ENCODE peak calls at places on chromosomes 12 and 14, in ten cellular contexts. O is HepG2, N is upper lobe of right lung, F is fibroblast of the aortic adventitia, R is stomach, I is MM.1S, L is heart left ventricle, C is B cell, J is kidney epithelial cell, X is neural progenitor cell. D is an unnamed sample.

GRCh38 chr12:131105736-131106356 is 152.1 kb downstream of the ADGRD1 start:
- DNase-seq in O (no peak), N (peak), F (no peak), R (no peak), I (no peak), L (no peak), C (peak), J (no peak), X (no peak), D (no peak)

GRCh38 chr12:3745152-3745551 is 7.8 kb downstream of the CRACR2A start:
- DNase-seq in O (no peak), N (no peak), F (no peak), R (no peak), I (no peak), L (no peak), C (no peak), J (no peak), X (no peak), D (no peak)

GRCh38 chr14:61101803-61102548 is 120.9 kb downstream of the SLC38A6 start:
- DNase-seq in O (no peak), N (no peak), F (peak), R (no peak), I (no peak), L (no peak), C (no peak), J (no peak), X (no peak), D (no peak)

GRCh38 chr14:89442280-89442679 is 25.2 kb upstream of the FOXN3 start:
- DNase-seq in O (no peak), N (no peak), F (no peak), R (no peak), I (no peak), L (no peak), C (no peak), J (no peak), X (no peak), D (no peak)

GRCh38 chr14:96255501-96256366 is at the start of gene BDKRB1:
- DNase-seq in O (no peak), N (no peak), F (peak), R (no peak), I (no peak), L (no peak), C (no peak), J (no peak), X (no peak), D (no peak)

GRCh38 chr14:85441909-85442643 is 87.9 kb upstream of the FLRT2 start:
- DNase-seq in O (no peak), N (no peak), F (no peak), R (no peak), I (no peak), L (no peak), C (no peak), J (no peak), X (no peak), D (no peak)

GRCh38 chr12:56032006-56032405 is 9.7 kb upstream of the RPS26 start:
- DNase-seq in O (no peak), N (no peak), F (no peak), R (no peak), I (no peak), L (no peak), C (no peak), J (no peak), X (no peak), D (no peak)

GRCh38 chr12:79455314-79455713 is 235.4 kb downstream of the PAWR start:
- DNase-seq in O (no peak), N (no peak), F (peak), R (no peak), I (no peak), L (no peak), C (no peak), J (no peak), X (no peak), D (peak)

GRCh38 chr14:105061428-105062047 is 3.7 kb downstream of the GPR132 start:
- DNase-seq in O (no peak), N (peak), F (no peak), R (peak), I (no peak), L (peak), C (peak), J (no peak), X (no peak), D (peak)

GRCh38 chr14:21097616-21098133 is 780 bp downstream of the ZNF219 start:
- DNase-seq in O (no peak), N (no peak), F (no peak), R (no peak), I (no peak), L (no peak), C (no peak), J (no peak), X (peak), D (no peak)

GRCh38 chr12:85951823-85952222 is 77.7 kb downstream of the NTS start:
- DNase-seq in O (no peak), N (no peak), F (peak), R (no peak), I (peak), L (no peak), C (no peak), J (no peak), X (no peak), D (peak)

GRCh38 chr14:90758959-90759358 is 57.3 kb downstream of the TTC7B start:
- DNase-seq in O (no peak), N (peak), F (peak), R (peak), I (no peak), L (peak), C (peak), J (no peak), X (no peak), D (no peak)

GRCh38 chr14:34646570-34647255 is 16.8 kb upstream of the SNX6 start:
- DNase-seq in O (no peak), N (no peak), F (no peak), R (no peak), I (no peak), L (no peak), C (no peak), J (no peak), X (no peak), D (no peak)

DNA sequence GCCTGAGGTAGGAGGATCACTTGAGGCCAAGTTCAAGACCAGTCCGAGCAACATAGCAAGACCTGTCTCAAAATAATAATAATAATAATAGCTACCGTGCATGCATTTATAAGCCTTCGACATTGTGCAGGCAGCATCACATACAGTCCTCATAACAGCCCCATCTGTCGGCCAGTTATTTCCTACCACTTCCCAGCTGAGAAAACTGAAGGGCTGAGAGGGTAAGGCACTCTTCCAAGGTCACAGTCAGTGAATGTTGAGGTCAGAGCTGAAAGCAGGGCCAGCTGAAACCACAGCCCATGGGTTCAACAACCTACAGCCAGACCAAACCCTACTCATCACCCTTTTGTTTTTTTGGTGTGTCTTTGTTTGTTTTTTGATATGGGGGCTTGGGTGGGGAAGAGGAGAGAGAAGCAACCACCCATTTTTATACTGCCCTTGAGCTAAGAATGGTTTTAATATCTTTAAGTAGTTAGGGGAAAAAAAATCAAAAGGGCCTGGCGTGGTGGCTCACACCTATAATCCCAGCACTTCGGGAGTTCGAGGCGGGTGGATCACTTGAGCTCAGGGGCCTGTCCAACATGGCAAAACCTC is 16.8 kb upstream of the ITPK1 start:
- DNase-seq in O (peak), N (no peak), F (peak), R (peak), I (peak), L (peak), C (peak), J (no peak), X (peak), D (peak)
- TF ChIP-seq CTCF in O (peak), N (peak), F (peak), R (peak), I (peak), L (peak), C (peak), J (peak), X (peak), D (no peak)

GRCh38 chr14:92328664-92329255 is 5.8 kb downstream of the SLC24A4 start:
- DNase-seq in O (no peak), N (no peak), F (no peak), R (no peak), I (no peak), L (no peak), C (no peak), J (no peak), X (no peak), D (no peak)
- TF ChIP-seq CTCF in O (no peak), N (no peak), F (no peak), R (no peak), I (no peak), L (no peak), C (no peak), J (no peak), X (peak), D (no peak)

DNA sequence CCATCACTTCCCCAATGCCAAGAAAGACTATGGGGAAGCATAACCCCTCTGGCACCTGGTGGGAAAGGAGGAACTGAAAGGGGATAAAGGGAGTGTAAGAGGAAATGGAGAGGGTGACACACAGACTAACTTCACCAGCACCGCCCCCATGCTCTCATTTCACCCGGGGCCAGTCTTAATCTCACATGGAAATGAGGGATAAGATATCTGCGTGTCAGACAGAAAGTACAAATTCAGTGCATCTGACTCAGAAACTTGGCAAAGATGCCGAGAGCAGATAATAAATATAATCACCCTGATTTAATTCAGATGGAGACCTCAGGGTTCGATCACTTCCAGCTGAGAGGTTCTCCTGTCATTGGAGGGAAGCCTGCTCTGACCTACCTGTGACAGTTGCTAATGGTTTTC is 191.6 kb downstream of the DUSP6 start:
- DNase-seq in O (no peak), N (peak), F (peak), R (no peak), I (no peak), L (peak), C (peak), J (no peak), X (no peak), D (no peak)
- TF ChIP-seq CTCF in O (no peak), N (no peak), F (no peak), R (no peak), I (no peak), L (no peak), C (no peak), J (no peak), X (no peak), D (no peak)

GRCh38 chr14:77023001-77023996 is 5.2 kb downstream of the IRF2BPL start:
- DNase-seq in O (peak), N (no peak), F (peak), R (peak), I (no peak), L (no peak), C (no peak), J (no peak), X (peak), D (no peak)
- TF ChIP-seq CTCF in O (peak), N (no peak), F (peak), R (no peak), I (peak), L (peak), C (no peak), J (peak), X (peak), D (no peak)

DNA sequence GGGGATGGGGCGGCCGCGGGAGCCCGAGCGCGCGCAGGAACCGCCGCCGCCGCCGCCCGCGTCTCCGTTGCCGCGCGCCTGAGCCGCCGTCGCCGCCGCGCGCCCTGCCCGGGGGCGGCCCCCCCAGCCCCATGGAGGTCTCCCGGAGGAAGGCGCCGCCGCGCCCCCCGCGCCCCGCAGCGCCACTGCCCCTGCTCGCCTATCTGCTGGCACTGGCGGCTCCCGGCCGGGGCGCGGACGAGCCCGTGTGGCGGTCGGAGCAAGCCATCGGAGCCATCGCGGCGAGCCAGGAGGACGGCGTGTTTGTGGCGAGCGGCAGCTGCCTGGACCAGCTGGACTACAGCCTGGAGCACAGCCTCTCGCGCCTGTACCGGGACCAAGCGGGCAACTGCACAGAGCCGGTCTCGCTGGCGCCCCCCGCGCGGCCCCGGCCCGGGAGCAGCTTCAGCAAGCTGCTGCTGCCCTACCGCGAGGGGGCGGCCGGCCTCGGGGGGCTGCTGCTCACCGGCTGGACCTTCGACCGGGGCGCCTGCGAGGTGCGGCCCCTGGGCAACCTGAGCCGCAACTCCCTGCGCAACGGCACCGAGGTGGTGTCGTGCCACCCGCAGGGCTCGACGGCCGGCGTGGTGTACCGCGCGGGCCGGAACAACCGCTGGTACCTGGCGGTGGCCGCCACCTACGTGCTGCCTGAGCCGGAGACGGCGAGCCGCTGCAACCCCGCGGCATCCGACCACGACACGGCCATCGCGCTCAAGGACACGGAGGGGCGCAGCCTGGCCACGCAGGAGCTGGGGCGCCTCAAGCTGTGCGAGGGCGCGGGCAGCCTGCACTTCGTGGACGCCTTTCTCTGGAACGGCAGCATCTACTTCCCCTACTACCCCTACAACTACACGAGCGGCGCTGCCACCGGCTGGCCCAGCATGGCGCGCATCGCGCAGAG is 734 bp downstream of the PLXNC1 start:
- DNase-seq in O (no peak), N (no peak), F (no peak), R (peak), I (peak), L (peak), C (peak), J (no peak), X (peak), D (peak)
- TF ChIP-seq CTCF in O (peak), N (peak), F (no peak), R (no peak), I (peak), L (peak), C (peak), J (no peak), X (peak), D (peak)

DNA sequence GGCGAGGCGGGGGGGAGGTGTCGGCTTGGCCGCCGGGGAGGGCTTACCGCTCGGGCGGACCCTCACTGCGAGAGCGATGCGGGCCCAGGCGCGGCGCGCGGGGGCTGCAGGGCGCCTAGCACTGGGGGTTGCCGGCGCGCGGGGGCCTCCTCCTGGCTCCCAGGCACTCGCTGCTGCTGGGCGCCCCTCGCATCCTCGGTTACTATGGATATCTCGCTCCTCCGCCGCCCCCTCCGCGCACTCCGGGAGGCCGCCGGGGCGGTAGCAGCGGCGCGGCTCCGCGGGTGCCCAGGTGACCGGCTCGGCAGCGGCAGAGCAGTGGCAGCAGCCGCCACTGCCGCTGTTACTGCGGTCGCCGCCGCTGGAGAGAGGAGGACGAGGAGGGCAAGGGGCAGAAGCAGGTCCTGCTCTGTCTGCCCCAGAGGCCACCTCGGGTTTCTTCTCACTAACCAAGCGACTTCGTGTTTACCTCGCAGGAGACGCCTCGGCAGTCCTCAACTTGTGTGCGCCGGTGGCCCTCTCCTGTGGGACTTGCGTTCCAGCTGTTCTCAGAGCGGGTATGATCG is 250.1 kb downstream of the APAF1 start:
- DNase-seq in O (no peak), N (no peak), F (no peak), R (no peak), I (no peak), L (no peak), C (no peak), J (no peak), X (peak), D (peak)
- TF ChIP-seq CTCF in O (no peak), N (no peak), F (no peak), R (no peak), I (no peak), L (no peak), C (no peak), J (no peak), X (no peak), D (no peak)

DNA sequence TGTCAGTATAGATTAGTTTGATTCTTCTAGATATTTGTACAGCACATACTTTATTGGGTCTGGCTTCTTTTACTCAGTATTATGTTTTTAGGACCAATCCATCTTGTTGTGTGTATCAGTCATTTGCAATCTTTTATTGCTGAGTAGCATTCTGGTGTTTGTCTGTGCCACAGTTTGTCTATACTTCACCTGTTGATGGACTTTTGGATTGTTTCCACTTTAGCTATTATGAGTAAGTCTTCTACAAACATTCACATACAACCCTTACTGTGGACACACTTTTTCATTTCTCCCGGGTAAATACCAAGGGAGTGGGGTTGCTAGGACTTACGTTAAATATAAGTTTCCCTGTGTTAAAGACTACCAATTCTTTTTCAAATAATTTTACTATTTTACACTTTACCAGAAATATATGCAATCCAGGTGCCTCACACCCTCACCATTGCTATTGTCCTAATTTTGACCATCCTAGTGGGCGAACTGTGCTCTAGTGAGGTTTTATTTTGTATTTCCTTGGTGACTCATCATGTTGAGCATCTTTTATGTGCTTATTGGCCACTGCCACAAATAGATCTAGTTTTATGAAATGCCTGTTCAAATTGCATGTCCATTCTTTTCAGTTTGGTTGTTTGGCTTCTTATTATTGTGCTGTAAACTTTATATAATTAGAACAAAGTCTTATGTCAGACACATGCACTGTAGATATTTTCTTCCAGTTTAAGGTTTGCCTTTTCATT is 304.7 kb upstream of the TMTC1 start:
- DNase-seq in O (no peak), N (no peak), F (no peak), R (no peak), I (no peak), L (no peak), C (no peak), J (no peak), X (no peak), D (no peak)
- TF ChIP-seq CTCF in O (no peak), N (no peak), F (no peak), R (no peak), I (no peak), L (no peak), C (no peak), J (no peak), X (no peak), D (no peak)

DNA sequence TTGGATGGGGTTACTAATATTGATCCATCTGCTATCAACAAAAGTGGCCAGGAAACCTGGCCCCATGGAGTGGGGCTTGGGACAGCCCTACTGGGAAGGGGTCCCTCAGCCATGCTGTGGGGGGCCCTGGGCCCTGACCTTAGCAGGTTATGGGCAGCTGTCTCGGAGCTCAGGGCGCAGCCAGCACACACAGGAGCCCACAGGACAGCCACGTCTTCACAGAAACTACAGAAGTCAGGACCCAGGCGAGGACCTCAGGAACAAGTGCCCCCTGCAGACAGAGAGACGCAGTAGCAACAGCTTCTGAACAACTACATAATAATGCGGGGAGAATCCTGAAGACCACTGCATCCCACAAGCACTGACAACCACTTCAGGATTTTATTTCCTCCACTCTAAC is 11.9 kb upstream of the FKBP11 start:
- DNase-seq in O (no peak), N (peak), F (no peak), R (no peak), I (no peak), L (no peak), C (no peak), J (no peak), X (peak), D (no peak)
- TF ChIP-seq CTCF in O (peak), N (no peak), F (no peak), R (no peak), I (peak), L (no peak), C (no peak), J (peak), X (peak), D (no peak)

GRCh38 chr12:41624571-41624970 is 436.5 kb downstream of the PDZRN4 start:
- DNase-seq in O (no peak), N (no peak), F (no peak), R (no peak), I (no peak), L (no peak), C (no peak), J (no peak), X (peak), D (no peak)

GRCh38 chr12:41634096-41634495 is 446.0 kb downstream of the PDZRN4 start:
- DNase-seq in O (no peak), N (no peak), F (no peak), R (no peak), I (no peak), L (no peak), C (no peak), J (no peak), X (no peak), D (no peak)

GRCh38 chr12:41629606-41630005 is 441.5 kb downstream of the PDZRN4 start:
- DNase-seq in O (no peak), N (no peak), F (no peak), R (no peak), I (no peak), L (no peak), C (no peak), J (no peak), X (no peak), D (no peak)
- TF ChIP-seq CTCF in O (no peak), N (no peak), F (no peak), R (no peak), I (no peak), L (no peak), C (no peak), J (no peak), X (no peak), D (no peak)